ENCODE peak calls at places on chromosomes 13 and 19, in four cellular contexts. J, Y, B and Q are unnamed samples.

GRCh38 chr13:50634339-50634738 is 209.2 kb downstream of the DLEU7 start:
- DNase-seq in J (no peak), Y (no peak), B (no peak), Q (no peak)

GRCh38 chr19:45123440-45123850 is 30.5 kb downstream of the PPP1R37 start:
- DNase-seq in J (no peak), Y (no peak), B (no peak), Q (no peak)

GRCh38 chr13:70723732-70724131 is 615.5 kb upstream of the KLHL1 start:
- DNase-seq in J (no peak), Y (peak; percentile 19), B (peak; percentile 16), Q (peak; percentile 43)

GRCh38 chr19:48618278-48618915 is 581 bp downstream of the RPL18 start:
- DNase-seq in J (no peak), Y (no peak), B (no peak), Q (no peak)

GRCh38 chr13:31767175-31767900 is 28.0 kb downstream of the RXFP2 start:
- DNase-seq in J (no peak), Y (no peak), B (peak; percentile 47), Q (peak; percentile 96)

GRCh38 chr13:25717798-25718197 is 334.0 kb downstream of the SHISA2 start:
- DNase-seq in J (no peak), Y (no peak), B (no peak), Q (no peak)

GRCh38 chr13:111663505-111663904 is 343.1 kb downstream of the TEX29 start:
- DNase-seq in J (no peak), Y (no peak), B (no peak), Q (no peak)

GRCh38 chr19:56393119-56394012 is at the start of gene ZNF582:
- DNase-seq in J (peak; percentile 97), Y (peak; percentile 85), B (peak; percentile 98), Q (peak; percentile 94)

GRCh38 chr13:113421673-113422270 is 31.5 kb downstream of the ADPRHL1 start:
- DNase-seq in J (no peak), Y (no peak), B (peak; percentile 46), Q (no peak)

GRCh38 chr19:34274827-34275625 is 20.7 kb downstream of the GARRE1 start:
- DNase-seq in J (no peak), Y (no peak), B (peak; percentile 91), Q (peak; percentile 79)

GRCh38 chr19:4580961-4581380 is 21.5 kb upstream of the SEMA6B start:
- DNase-seq in J (no peak), Y (no peak), B (no peak), Q (no peak)

GRCh38 chr19:16078759-16079707 is 2.7 kb downstream of the TPM4 start:
- DNase-seq in J (peak; percentile 90), Y (no peak), B (peak; percentile 97), Q (peak; percentile 99)

GRCh38 chr19:5664515-5664914 is 15.8 kb downstream of the MICOS13 start:
- DNase-seq in J (no peak), Y (no peak), B (no peak), Q (no peak)

GRCh38 chr13:72782717-72783116 is 784 bp downstream of the PIBF1 start:
- DNase-seq in J (no peak), Y (no peak), B (peak; percentile 33), Q (peak; percentile 21)